ENCODE peak calls at places on chromosomes 11 and 22, in six cellular contexts. One of them, this sample, is unnamed.

GRCh38 chr22:46224044-46224746 is 25.9 kb downstream of the CDPF1 start:
- DNase-seq in AML-193: no peak
- DNase-seq in naive thymus-derived CD8-positive, alpha-beta T cell: no peak
- DNase-seq in iris pigment epithelial cell: no peak
- DNase-seq in pancreas: no peak
- DNase-seq in renal cortical epithelial cell: no peak
- DNase-seq in this sample: no peak

GRCh38 chr22:46297151-46297819 is 615 bp downstream of the GTSE1 start:
- DNase-seq in pancreas: no peak
- DNase-seq in iris pigment epithelial cell: peak
- DNase-seq in renal cortical epithelial cell: peak
- DNase-seq in naive thymus-derived CD8-positive, alpha-beta T cell: no peak
- DNase-seq in AML-193: no peak
- DNase-seq in this sample: peak

GRCh38 chr22:44597616-44598015 is 99.6 kb upstream of the RTL6 start:
- DNase-seq in renal cortical epithelial cell: peak
- DNase-seq in naive thymus-derived CD8-positive, alpha-beta T cell: no peak
- DNase-seq in iris pigment epithelial cell: no peak
- DNase-seq in pancreas: peak
- DNase-seq in AML-193: no peak
- DNase-seq in this sample: no peak

GRCh38 chr11:71326328-71326940 is 74.1 kb upstream of the SHANK2 start:
- DNase-seq in pancreas: no peak
- DNase-seq in iris pigment epithelial cell: no peak
- DNase-seq in AML-193: no peak
- DNase-seq in renal cortical epithelial cell: no peak
- DNase-seq in naive thymus-derived CD8-positive, alpha-beta T cell: no peak
- DNase-seq in this sample: no peak

GRCh38 chr11:118171274-118172062 is 5.0 kb downstream of the SCN2B start:
- DNase-seq in naive thymus-derived CD8-positive, alpha-beta T cell: peak
- DNase-seq in iris pigment epithelial cell: peak
- DNase-seq in AML-193: peak
- DNase-seq in pancreas: peak
- DNase-seq in renal cortical epithelial cell: peak
- DNase-seq in this sample: peak

GRCh38 chr11:113174862-113175261 is 139.5 kb upstream of the TTC12 start:
- DNase-seq in AML-193: no peak
- DNase-seq in renal cortical epithelial cell: no peak
- DNase-seq in iris pigment epithelial cell: peak
- DNase-seq in naive thymus-derived CD8-positive, alpha-beta T cell: no peak
- DNase-seq in pancreas: no peak
- DNase-seq in this sample: no peak

GRCh38 chr22:50507991-50508884 is at the start of gene NCAPH2:
- DNase-seq in pancreas: peak
- DNase-seq in iris pigment epithelial cell: peak
- DNase-seq in renal cortical epithelial cell: peak
- DNase-seq in naive thymus-derived CD8-positive, alpha-beta T cell: peak
- DNase-seq in AML-193: peak
- DNase-seq in this sample: peak

GRCh38 chr11:1484061-1484671 is 2.4 kb downstream of the MOB2 start:
- DNase-seq in pancreas: no peak
- DNase-seq in renal cortical epithelial cell: no peak
- DNase-seq in iris pigment epithelial cell: no peak
- DNase-seq in AML-193: no peak
- DNase-seq in naive thymus-derived CD8-positive, alpha-beta T cell: no peak
- DNase-seq in this sample: no peak

This sample was measured in GM20000.